ENCODE peak calls at places on chromosome 20, in five cellular contexts. Z, Q, B, P and G are unnamed samples.
A peak's percentile ranks its signal among the peaks of the same experiment; 100 is the strongest.

GRCh38 chr20:57475388-57476072 is 49.4 kb downstream of the CTCFL start:
- DNase-seq in Z (no peak), P (no peak), B (no peak), Q (no peak), G (no peak)

GRCh38 chr20:32139947-32140346 is 30.4 kb downstream of the TM9SF4 start:
- DNase-seq in Z (no peak), P (no peak), B (no peak), Q (no peak), G (no peak)

GRCh38 chr20:41058007-41058673 is 29.5 kb downstream of the TOP1 start:
- DNase-seq in Q (no peak), P (no peak), Z (peak; percentile 37), B (peak; percentile 64), G (peak; percentile 96)

GRCh38 chr20:61737346-61737745 is 328.3 kb downstream of the TAF4 start:
- DNase-seq in Q (no peak), P (no peak), B (no peak), Z (no peak), G (no peak)

GRCh38 chr20:60454491-60454890 is 496.3 kb downstream of the CDH26 start:
- DNase-seq in P (no peak), Z (no peak), Q (no peak), B (no peak), G (no peak)

GRCh38 chr20:61120595-61121515 is 131.2 kb upstream of the CDH4 start:
- DNase-seq in Z (peak; percentile 29), P (no peak), B (peak; percentile 36), Q (no peak), G (peak; percentile 92)

GRCh38 chr20:34940126-34940525 is 15.5 kb downstream of the GSS start:
- DNase-seq in P (no peak), Q (no peak), Z (no peak), B (no peak), G (no peak)

GRCh38 chr20:5150226-5151076 is 23.6 kb downstream of the CDS2 start:
- DNase-seq in Q (no peak), P (no peak), B (peak; percentile 36), Z (peak; percentile 30), G (peak; percentile 48)

GRCh38 chr20:61789329-61789728 is 276.4 kb downstream of the TAF4 start:
- DNase-seq in Z (no peak), B (no peak), P (no peak), Q (no peak), G (peak; percentile 29)

GRCh38 chr20:49701313-49701731 is 12.4 kb downstream of the B4GALT5 start:
- DNase-seq in Z (no peak), Q (no peak), B (no peak), P (no peak), G (peak; percentile 59)

GRCh38 chr20:8601542-8601912 is 467.4 kb upstream of the PLCB4 start:
- DNase-seq in B (no peak), Q (peak; percentile 43), P (no peak), Z (no peak), G (no peak)

GRCh38 chr20:62772994-62773858 is 23.0 kb upstream of the MRGBP start:
- DNase-seq in B (peak; percentile 43), Z (peak; percentile 54), P (no peak), Q (no peak), G (no peak)

GRCh38 chr20:17928633-17929311 is 39.8 kb downstream of the SNX5 start:
- DNase-seq in P (no peak), Q (no peak), B (no peak), Z (no peak), G (no peak)

GRCh38 chr20:21577551-21577950 is 63.7 kb upstream of the NKX2-2 start:
- DNase-seq in Q (no peak), Z (no peak), B (no peak), P (no peak), G (no peak)

GRCh38 chr20:35015863-35016193 is 60.2 kb downstream of the MYH7B start:
- DNase-seq in Z (no peak), B (no peak), Q (no peak), P (no peak), G (no peak)

GRCh38 chr20:52004720-52005119 is 186.9 kb downstream of the ZFP64 start:
- DNase-seq in Q (no peak), B (peak; percentile 88), Z (peak; percentile 68), P (no peak), G (no peak)

GRCh38 chr20:16608265-16608636 is 35.0 kb upstream of the KIF16B start:
- DNase-seq in P (no peak), B (peak; percentile 88), Q (no peak), Z (no peak), G (no peak)

GRCh38 chr20:17566345-17566744 is 3.5 kb upstream of the DSTN start:
- DNase-seq in Z (no peak), Q (no peak), B (no peak), P (no peak), G (no peak)

GRCh38 chr20:19692685-19693119 is 65.4 kb upstream of the RIN2 start:
- DNase-seq in Q (peak; percentile 29), Z (peak; percentile 71), B (peak; percentile 55), P (no peak), G (peak; percentile 45)

GRCh38 chr20:51169813-51170212 is 146.9 kb upstream of the KCNG1 start:
- DNase-seq in Q (no peak), P (no peak), Z (no peak), B (no peak), G (no peak)